ENCODE peak calls at places on chromosome 22, in nine cellular contexts. One of them, this sample, is unnamed.

GRCh38 chr22:43255299-43255698 is 68.4 kb upstream of the TTLL12 start:
- DNase-seq in Peyer's patch: no peak
- DNase-seq in lower lobe of right lung: no peak
- DNase-seq in AG04450: no peak
- DNase-seq in CD4-positive, alpha-beta T cell: no peak
- DNase-seq in CD8-positive, alpha-beta memory T cell: no peak
- DNase-seq in PC-9: no peak
- DNase-seq in trophoblast cell: no peak
- DNase-seq in MM.1S: no peak
- DNase-seq in this sample: no peak

GRCh38 chr22:20771918-20772625 is 1.8 kb upstream of the SERPIND1 start:
- DNase-seq in PC-9: no peak
- DNase-seq in CD8-positive, alpha-beta memory T cell: no peak
- DNase-seq in Peyer's patch: no peak
- DNase-seq in CD4-positive, alpha-beta T cell: no peak
- DNase-seq in trophoblast cell: no peak
- DNase-seq in AG04450: no peak
- DNase-seq in lower lobe of right lung: no peak
- DNase-seq in MM.1S: no peak
- DNase-seq in this sample: no peak

GRCh38 chr22:46352691-46353386 is 17.3 kb downstream of the TRMU start:
- DNase-seq in MM.1S: no peak
- DNase-seq in lower lobe of right lung: peak; percentile 70
- DNase-seq in CD4-positive, alpha-beta T cell: no peak
- DNase-seq in CD8-positive, alpha-beta memory T cell: no peak
- DNase-seq in PC-9: peak; percentile 83
- DNase-seq in trophoblast cell: no peak
- DNase-seq in AG04450: no peak
- DNase-seq in Peyer's patch: peak; percentile 50
- DNase-seq in this sample: no peak

GRCh38 chr22:24510694-24511625 is 15.8 kb downstream of the UPB1 start:
- DNase-seq in AG04450: no peak
- DNase-seq in trophoblast cell: no peak
- DNase-seq in CD4-positive, alpha-beta T cell: no peak
- DNase-seq in Peyer's patch: no peak
- DNase-seq in MM.1S: no peak
- DNase-seq in CD8-positive, alpha-beta memory T cell: no peak
- DNase-seq in PC-9: no peak
- DNase-seq in lower lobe of right lung: no peak
- DNase-seq in this sample: peak; percentile 83

GRCh38 chr22:42644422-42645340 is 4.3 kb upstream of the ATP5MGL start:
- DNase-seq in MM.1S: no peak
- DNase-seq in AG04450: no peak
- DNase-seq in CD8-positive, alpha-beta memory T cell: no peak
- DNase-seq in Peyer's patch: no peak
- DNase-seq in CD4-positive, alpha-beta T cell: no peak
- DNase-seq in trophoblast cell: no peak
- DNase-seq in lower lobe of right lung: peak; percentile 75
- DNase-seq in PC-9: no peak
- DNase-seq in this sample: peak; percentile 73

GRCh38 chr22:17120281-17120680 is 879 bp downstream of the TMEM121B start:
- DNase-seq in MM.1S: peak; percentile 45
- DNase-seq in lower lobe of right lung: peak; percentile 71
- DNase-seq in trophoblast cell: peak; percentile 40
- DNase-seq in CD4-positive, alpha-beta T cell: peak; percentile 69
- DNase-seq in Peyer's patch: no peak
- DNase-seq in PC-9: no peak
- DNase-seq in AG04450: no peak
- DNase-seq in CD8-positive, alpha-beta memory T cell: peak; percentile 70
- DNase-seq in this sample: peak; percentile 56

GRCh38 chr22:25853902-25854301 is 111.9 kb downstream of the MYO18B start:
- DNase-seq in Peyer's patch: no peak
- DNase-seq in CD4-positive, alpha-beta T cell: no peak
- DNase-seq in PC-9: no peak
- DNase-seq in AG04450: no peak
- DNase-seq in trophoblast cell: no peak
- DNase-seq in MM.1S: no peak
- DNase-seq in CD8-positive, alpha-beta memory T cell: no peak
- DNase-seq in lower lobe of right lung: no peak
- DNase-seq in this sample: peak; percentile 2

GRCh38 chr22:45975266-45976161 is 1.4 kb downstream of the WNT7B start:
- DNase-seq in AG04450: no peak
- DNase-seq in Peyer's patch: no peak
- DNase-seq in PC-9: peak; percentile 68
- DNase-seq in trophoblast cell: peak; percentile 51
- DNase-seq in MM.1S: no peak
- DNase-seq in lower lobe of right lung: no peak
- DNase-seq in CD8-positive, alpha-beta memory T cell: no peak
- DNase-seq in CD4-positive, alpha-beta T cell: no peak
- DNase-seq in this sample: no peak

GRCh38 chr22:27662359-27663030 is 139.1 kb downstream of the MN1 start:
- DNase-seq in AG04450: no peak
- DNase-seq in CD4-positive, alpha-beta T cell: no peak
- DNase-seq in CD8-positive, alpha-beta memory T cell: no peak
- DNase-seq in Peyer's patch: no peak
- DNase-seq in PC-9: no peak
- DNase-seq in lower lobe of right lung: no peak
- DNase-seq in MM.1S: no peak
- DNase-seq in trophoblast cell: no peak
- DNase-seq in this sample: no peak

GRCh38 chr22:27245056-27245455 is 556.5 kb downstream of the MN1 start:
- DNase-seq in CD8-positive, alpha-beta memory T cell: no peak
- DNase-seq in trophoblast cell: no peak
- DNase-seq in PC-9: no peak
- DNase-seq in lower lobe of right lung: no peak
- DNase-seq in CD4-positive, alpha-beta T cell: no peak
- DNase-seq in Peyer's patch: no peak
- DNase-seq in MM.1S: no peak
- DNase-seq in AG04450: no peak
- DNase-seq in this sample: no peak

GRCh38 chr22:45996241-45997076 is 19.5 kb upstream of the WNT7B start:
- DNase-seq in Peyer's patch: no peak
- DNase-seq in trophoblast cell: peak; percentile 30
- DNase-seq in CD8-positive, alpha-beta memory T cell: no peak
- DNase-seq in MM.1S: no peak
- DNase-seq in CD4-positive, alpha-beta T cell: no peak
- DNase-seq in PC-9: no peak
- DNase-seq in AG04450: no peak
- DNase-seq in lower lobe of right lung: peak; percentile 86
- DNase-seq in this sample: peak; percentile 94

GRCh38 chr22:20315337-20316216 is 4.3 kb downstream of the DGCR6L start:
- DNase-seq in MM.1S: no peak
- DNase-seq in PC-9: no peak
- DNase-seq in AG04450: no peak
- DNase-seq in lower lobe of right lung: no peak
- DNase-seq in Peyer's patch: peak; percentile 32
- DNase-seq in trophoblast cell: no peak
- DNase-seq in CD4-positive, alpha-beta T cell: peak; percentile 28
- DNase-seq in CD8-positive, alpha-beta memory T cell: peak; percentile 36
- DNase-seq in this sample: no peak

GRCh38 chr22:23315341-23315917 is 135.1 kb downstream of the BCR start:
- DNase-seq in MM.1S: peak; percentile 27
- DNase-seq in Peyer's patch: peak; percentile 82
- DNase-seq in CD4-positive, alpha-beta T cell: peak; percentile 54
- DNase-seq in CD8-positive, alpha-beta memory T cell: peak; percentile 56
- DNase-seq in AG04450: no peak
- DNase-seq in trophoblast cell: peak; percentile 63
- DNase-seq in lower lobe of right lung: peak; percentile 69
- DNase-seq in PC-9: no peak
- DNase-seq in this sample: peak; percentile 64

GRCh38 chr22:23282089-23282501 is 101.8 kb downstream of the BCR start:
- DNase-seq in MM.1S: no peak
- DNase-seq in trophoblast cell: peak; percentile 87
- DNase-seq in PC-9: peak; percentile 91
- DNase-seq in CD4-positive, alpha-beta T cell: no peak
- DNase-seq in lower lobe of right lung: peak; percentile 91
- DNase-seq in CD8-positive, alpha-beta memory T cell: no peak
- DNase-seq in Peyer's patch: peak; percentile 69
- DNase-seq in AG04450: peak; percentile 45
- DNase-seq in this sample: peak; percentile 82

GRCh38 chr22:49077036-49077393 is 750.7 kb downstream of the BRD1 start:
- DNase-seq in PC-9: no peak
- DNase-seq in CD8-positive, alpha-beta memory T cell: peak; percentile 18
- DNase-seq in Peyer's patch: no peak
- DNase-seq in lower lobe of right lung: no peak
- DNase-seq in MM.1S: no peak
- DNase-seq in CD4-positive, alpha-beta T cell: no peak
- DNase-seq in AG04450: no peak
- DNase-seq in trophoblast cell: no peak
- DNase-seq in this sample: no peak
- H3K27me3 ChIP-seq in PC-9: peaks cover 98% of the 10 kb centered on the region
- H3K27me3 ChIP-seq in CD8-positive, alpha-beta memory T cell: no peaks in the 10 kb centered on the region
- H3K27me3 ChIP-seq in Peyer's patch: no peaks in the 10 kb centered on the region
- H3K27me3 ChIP-seq in lower lobe of right lung: peaks cover 7% of the 10 kb centered on the region
- H3K27me3 ChIP-seq in MM.1S: peaks cover 49% of the 10 kb centered on the region
- H3K27me3 ChIP-seq in CD4-positive, alpha-beta T cell: no peaks in the 10 kb centered on the region
- H3K27me3 ChIP-seq in AG04450: no peaks in the 10 kb centered on the region
- H3K27me3 ChIP-seq in trophoblast cell: no peaks in the 10 kb centered on the region
- H3K27me3 ChIP-seq in this sample: no peaks in the 10 kb centered on the region

GRCh38 chr22:37120569-37121340 is 11.2 kb upstream of the TMPRSS6 start:
- DNase-seq in PC-9: no peak
- DNase-seq in Peyer's patch: no peak
- DNase-seq in lower lobe of right lung: no peak
- DNase-seq in CD8-positive, alpha-beta memory T cell: no peak
- DNase-seq in CD4-positive, alpha-beta T cell: no peak
- DNase-seq in MM.1S: no peak
- DNase-seq in trophoblast cell: no peak
- DNase-seq in AG04450: no peak
- DNase-seq in this sample: no peak
- H3K27me3 ChIP-seq in PC-9: no peaks in the 10 kb centered on the region
- H3K27me3 ChIP-seq in Peyer's patch: no peaks in the 10 kb centered on the region
- H3K27me3 ChIP-seq in lower lobe of right lung: no peaks in the 10 kb centered on the region
- H3K27me3 ChIP-seq in CD8-positive, alpha-beta memory T cell: no peaks in the 10 kb centered on the region
- H3K27me3 ChIP-seq in CD4-positive, alpha-beta T cell: no peaks in the 10 kb centered on the region
- H3K27me3 ChIP-seq in MM.1S: peaks cover 34% of the 10 kb centered on the region
- H3K27me3 ChIP-seq in trophoblast cell: no peaks in the 10 kb centered on the region
- H3K27me3 ChIP-seq in AG04450: peaks cover 49% of the 10 kb centered on the region
- H3K27me3 ChIP-seq in this sample: peaks cover 26% of the 10 kb centered on the region

GRCh38 chr22:39215070-39215396 is 29.7 kb downstream of the PDGFB start:
- DNase-seq in Peyer's patch: no peak
- DNase-seq in trophoblast cell: no peak
- DNase-seq in lower lobe of right lung: peak; percentile 13
- DNase-seq in AG04450: no peak
- DNase-seq in PC-9: no peak
- DNase-seq in MM.1S: no peak
- DNase-seq in CD4-positive, alpha-beta T cell: no peak
- DNase-seq in CD8-positive, alpha-beta memory T cell: no peak
- DNase-seq in this sample: no peak
- H3K27me3 ChIP-seq in Peyer's patch: no peaks in the 10 kb centered on the region
- H3K27me3 ChIP-seq in trophoblast cell: no peaks in the 10 kb centered on the region
- H3K27me3 ChIP-seq in lower lobe of right lung: no peaks in the 10 kb centered on the region
- H3K27me3 ChIP-seq in AG04450: peaks cover 3% of the 10 kb centered on the region
- H3K27me3 ChIP-seq in PC-9: no peaks in the 10 kb centered on the region
- H3K27me3 ChIP-seq in MM.1S: no peaks in the 10 kb centered on the region
- H3K27me3 ChIP-seq in CD4-positive, alpha-beta T cell: peaks cover 14% of the 10 kb centered on the region
- H3K27me3 ChIP-seq in CD8-positive, alpha-beta memory T cell: no peaks in the 10 kb centered on the region
- H3K27me3 ChIP-seq in this sample: no peaks in the 10 kb centered on the region

GRCh38 chr22:33579448-33580093 is 340.7 kb downstream of the LARGE1 start:
- DNase-seq in AG04450: no peak
- DNase-seq in CD4-positive, alpha-beta T cell: no peak
- DNase-seq in PC-9: no peak
- DNase-seq in Peyer's patch: no peak
- DNase-seq in lower lobe of right lung: no peak
- DNase-seq in trophoblast cell: peak; percentile 49
- DNase-seq in CD8-positive, alpha-beta memory T cell: no peak
- DNase-seq in MM.1S: peak; percentile 72
- DNase-seq in this sample: peak; percentile 58

GRCh38 chr22:33576205-33576604 is 344.1 kb downstream of the LARGE1 start:
- DNase-seq in Peyer's patch: no peak
- DNase-seq in AG04450: no peak
- DNase-seq in CD4-positive, alpha-beta T cell: no peak
- DNase-seq in MM.1S: no peak
- DNase-seq in PC-9: no peak
- DNase-seq in CD8-positive, alpha-beta memory T cell: no peak
- DNase-seq in trophoblast cell: no peak
- DNase-seq in lower lobe of right lung: no peak
- DNase-seq in this sample: no peak

GRCh38 chr22:33578752-33579151 is 341.5 kb downstream of the LARGE1 start:
- DNase-seq in trophoblast cell: no peak
- DNase-seq in CD8-positive, alpha-beta memory T cell: no peak
- DNase-seq in Peyer's patch: no peak
- DNase-seq in AG04450: no peak
- DNase-seq in PC-9: no peak
- DNase-seq in CD4-positive, alpha-beta T cell: no peak
- DNase-seq in MM.1S: no peak
- DNase-seq in lower lobe of right lung: no peak
- DNase-seq in this sample: no peak

GRCh38 chr22:33575041-33575440 is 345.2 kb downstream of the LARGE1 start:
- DNase-seq in Peyer's patch: no peak
- DNase-seq in CD8-positive, alpha-beta memory T cell: no peak
- DNase-seq in CD4-positive, alpha-beta T cell: no peak
- DNase-seq in lower lobe of right lung: no peak
- DNase-seq in PC-9: no peak
- DNase-seq in trophoblast cell: no peak
- DNase-seq in AG04450: no peak
- DNase-seq in MM.1S: no peak
- DNase-seq in this sample: no peak

DNA sequence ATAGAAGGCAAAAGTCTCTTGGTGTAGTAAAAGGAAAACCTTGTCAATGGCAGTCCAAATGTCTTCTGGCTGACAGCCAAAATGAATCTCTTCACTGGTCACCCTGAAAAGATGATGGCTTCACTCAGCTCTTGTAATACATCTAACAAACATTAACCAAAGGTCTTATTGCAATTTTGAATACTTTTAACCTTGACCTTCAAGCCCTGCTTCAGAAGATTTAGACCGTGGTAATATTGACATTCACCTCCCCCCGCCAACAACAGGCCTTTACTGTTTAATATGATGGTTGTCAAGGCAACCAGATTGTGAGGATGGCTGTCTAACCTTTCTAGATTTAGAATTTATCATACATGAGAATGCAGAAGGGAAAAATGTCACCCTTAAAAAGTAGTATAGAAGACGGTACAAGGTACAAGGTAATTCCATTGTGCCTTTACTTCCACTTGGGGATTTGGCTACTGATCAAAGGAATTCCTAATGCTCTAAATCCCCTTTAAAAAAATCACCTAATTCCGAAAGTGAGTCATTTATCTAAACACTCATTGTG is 342.3 kb downstream of the LARGE1 start:
- DNase-seq in CD8-positive, alpha-beta memory T cell: no peak
- DNase-seq in AG04450: no peak
- DNase-seq in trophoblast cell: no peak
- DNase-seq in Peyer's patch: no peak
- DNase-seq in CD4-positive, alpha-beta T cell: no peak
- DNase-seq in lower lobe of right lung: no peak
- DNase-seq in MM.1S: no peak
- DNase-seq in PC-9: no peak
- DNase-seq in this sample: peak; percentile 1
- H3K27me3 ChIP-seq in CD8-positive, alpha-beta memory T cell: no peaks in the 10 kb centered on the region
- H3K27me3 ChIP-seq in AG04450: no peaks in the 10 kb centered on the region
- H3K27me3 ChIP-seq in trophoblast cell: no peaks in the 10 kb centered on the region
- H3K27me3 ChIP-seq in Peyer's patch: no peaks in the 10 kb centered on the region
- H3K27me3 ChIP-seq in CD4-positive, alpha-beta T cell: no peaks in the 10 kb centered on the region
- H3K27me3 ChIP-seq in lower lobe of right lung: no peaks in the 10 kb centered on the region
- H3K27me3 ChIP-seq in MM.1S: no peaks in the 10 kb centered on the region
- H3K27me3 ChIP-seq in PC-9: no peaks in the 10 kb centered on the region
- H3K27me3 ChIP-seq in this sample: no peaks in the 10 kb centered on the region